ENCODE peak calls at places on chromosomes 2 and 18, in ten cellular contexts. F, D, B, O, Y, E, W, K, V and Z are unnamed samples.

GRCh38 chr2:41068740-41069139 is 616.9 kb upstream of the SLC8A1 start:
- DNase-seq in E (no peak), V (no peak), D (no peak), W (no peak), B (no peak), K (no peak), F (no peak), Y (no peak), O (no peak), Z (no peak)

GRCh38 chr2:239145601-239146000 is 255.2 kb downstream of the HDAC4 start:
- DNase-seq in Y (no peak), D (no peak), K (no peak), O (no peak), E (no peak), V (no peak), W (no peak), F (no peak), B (no peak), Z (no peak)

GRCh38 chr18:3093624-3094354 is 80.8 kb upstream of the LPIN2 start:
- DNase-seq in E (no peak), Y (no peak), V (no peak), B (no peak), D (no peak), O (no peak), K (no peak), F (no peak), W (no peak), Z (no peak)

GRCh38 chr2:62944362-62944761 is 106.3 kb upstream of the OTX1 start:
- DNase-seq in E (no peak), V (no peak), K (no peak), B (no peak), F (no peak), O (no peak), D (no peak), Y (no peak), W (no peak), Z (no peak)

GRCh38 chr2:101040761-101041160 is 38.7 kb downstream of the RPL31 start:
- DNase-seq in F (no peak), V (no peak), E (peak), Y (no peak), D (no peak), W (no peak), O (no peak), B (no peak), K (no peak), Z (no peak)

GRCh38 chr18:40019797-40020392 is 1935.1 kb upstream of the PIK3C3 start:
- DNase-seq in V (no peak), K (peak), Y (no peak), F (no peak), W (no peak), D (no peak), O (no peak), B (no peak), E (no peak), Z (no peak)

GRCh38 chr18:22563098-22563707 is 145.5 kb upstream of the CTAGE1 start:
- DNase-seq in O (peak), W (peak), E (no peak), F (peak), V (peak), B (peak), D (no peak), K (peak), Y (peak), Z (no peak)

GRCh38 chr18:75612491-75612890 is 185.0 kb upstream of the SMIM21 start:
- DNase-seq in O (no peak), E (no peak), F (no peak), Y (no peak), D (no peak), V (no peak), B (no peak), W (no peak), K (no peak), Z (no peak)

GRCh38 chr2:234288974-234289455 is 207.9 kb downstream of the ARL4C start:
- DNase-seq in W (peak), B (no peak), O (peak), F (peak), Y (no peak), K (peak), V (no peak), D (peak), E (peak), Z (peak)

GRCh38 chr2:179262077-179262660 is 2.5 kb downstream of the SESTD1 start:
- DNase-seq in O (no peak), B (no peak), W (no peak), D (no peak), K (no peak), V (no peak), E (no peak), F (no peak), Y (no peak), Z (no peak)
- H3K4me3 ChIP-seq in O (no peak), B (peak), W (no peak), D (peak), K (peak), V (peak), E (no peak), F (no peak), Y (no peak), Z (no peak)

DNA sequence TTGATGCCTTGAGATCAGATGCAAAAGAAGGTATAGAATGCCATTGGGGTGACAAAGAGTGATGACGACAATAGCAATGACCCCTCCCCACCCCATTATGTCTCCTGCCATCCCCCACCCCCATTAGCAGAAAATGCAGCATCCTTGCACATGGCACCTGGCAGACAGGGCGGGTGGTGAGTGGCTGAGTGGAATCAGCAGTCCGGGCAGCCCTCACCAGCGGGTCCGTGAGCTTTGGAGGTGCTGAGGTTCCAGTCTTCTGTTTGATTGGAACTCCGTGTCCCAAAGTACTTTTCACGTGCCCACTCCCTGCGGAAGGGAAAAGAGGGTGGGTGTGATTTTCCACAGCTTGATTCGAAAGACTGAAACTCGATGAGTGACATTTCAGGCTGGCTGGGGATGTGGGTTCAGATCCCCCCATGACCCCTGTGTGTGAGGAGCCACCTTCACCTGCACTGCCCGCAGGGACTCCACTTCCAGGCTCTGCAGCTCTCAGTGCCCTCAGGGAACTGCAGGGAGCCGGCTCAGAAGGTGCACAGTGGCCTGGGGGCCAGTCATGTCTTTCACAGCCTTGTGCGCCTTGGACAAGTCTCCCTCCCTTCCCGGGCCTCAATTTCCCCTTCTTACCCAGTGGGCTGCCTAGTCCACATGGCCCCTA is 130.9 kb downstream of the GLI2 start:
- DNase-seq in Y (no peak), D (peak), F (no peak), W (no peak), K (no peak), E (peak), B (no peak), V (no peak), O (no peak), Z (peak)
- H3K4me3 ChIP-seq in Y (no peak), D (no peak), F (no peak), W (peak), K (no peak), E (no peak), B (no peak), V (peak), O (peak), Z (no peak)

DNA sequence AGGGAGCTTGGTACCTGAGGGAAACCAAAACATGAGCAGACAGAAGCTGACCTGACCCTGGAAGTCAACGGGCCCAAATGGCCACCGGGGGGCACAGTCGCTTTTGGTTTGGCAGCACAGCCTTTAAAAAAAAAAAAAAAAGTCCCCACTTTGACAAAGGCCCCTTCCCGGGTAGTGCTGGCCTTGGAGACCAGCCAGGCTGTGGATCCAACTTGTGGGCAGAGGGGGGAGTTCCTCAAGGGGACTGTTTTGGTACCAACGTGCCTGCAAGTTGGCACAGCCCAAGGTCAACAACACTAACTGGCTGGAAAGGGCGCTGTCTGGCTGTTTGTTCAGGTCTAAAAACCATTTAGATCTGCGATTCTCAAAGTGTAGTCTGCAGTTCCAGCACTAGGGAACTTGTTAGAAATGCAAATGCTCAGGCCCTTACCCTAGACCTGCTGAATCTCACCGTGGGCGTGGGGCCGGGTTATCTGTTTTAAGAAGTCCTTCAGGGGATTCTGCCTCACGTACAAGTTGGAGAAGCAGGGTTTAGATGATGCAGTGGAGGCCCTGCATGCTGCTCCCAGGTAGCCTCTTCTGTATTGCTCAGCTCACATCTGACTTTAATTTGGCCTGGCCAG is 83.0 kb downstream of the LPIN1 start:
- DNase-seq in B (peak), V (no peak), D (peak), O (peak), K (peak), E (peak), W (peak), Y (peak), F (peak), Z (peak)
- H3K4me3 ChIP-seq in B (peak), V (no peak), D (peak), O (no peak), K (no peak), E (no peak), W (no peak), Y (no peak), F (peak), Z (peak)

DNA sequence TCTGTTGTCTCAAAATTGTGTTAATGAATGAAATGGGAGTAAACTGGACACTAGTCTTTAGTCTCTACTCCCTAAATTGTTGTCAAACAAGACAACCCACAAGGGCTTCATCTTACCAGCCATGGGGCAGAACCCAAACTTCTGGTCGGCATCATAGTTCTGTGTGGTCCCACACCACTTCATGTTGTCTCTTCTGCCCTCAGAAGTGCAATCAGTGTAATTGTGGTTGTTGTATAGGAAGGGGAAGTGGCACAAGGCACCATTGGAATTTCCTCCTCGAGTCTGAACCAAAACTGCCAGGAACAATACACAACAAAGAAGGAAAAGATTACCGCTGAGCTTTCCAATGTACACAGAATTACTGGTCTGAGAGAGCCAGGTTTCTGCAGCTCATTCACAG is 12.6 kb downstream of the FN1 start:
- DNase-seq in F (no peak), E (no peak), O (peak), V (no peak), W (no peak), B (no peak), K (no peak), D (no peak), Y (no peak), Z (no peak)
- H3K4me3 ChIP-seq in F (no peak), E (no peak), O (peak), V (no peak), W (no peak), B (no peak), K (no peak), D (no peak), Y (no peak), Z (no peak)